ENCODE peak calls at places on chromosomes 4 and X, in nine cellular contexts. Q is fibroblast of mammary gland, G is epithelial cell of esophagus, H is MCF 10A, S is GM23338, L is lower lobe of right lung, P is fibroblast of lung, B is body of pancreas, N is neural crest cell. T is an unnamed sample.

GRCh38 chr4:188246488-188246887 is 107.2 kb downstream of the TRIML1 start:
- DNase-seq in L (no peak), P (peak), Q (peak), B (no peak), S (peak), H (peak), N (no peak), G (no peak), T (no peak)

GRCh38 chrX:21972721-21973120 is 32.2 kb downstream of the SMS start:
- DNase-seq in G (peak), S (peak), B (no peak), H (no peak), N (no peak), P (peak), L (no peak), Q (peak), T (no peak)

GRCh38 chrX:24981030-24981429 is 34.7 kb downstream of the ARX start:
- DNase-seq in L (no peak), H (no peak), G (no peak), S (no peak), B (no peak), Q (no peak), P (no peak), N (no peak), T (no peak)

GRCh38 chrX:46770817-46771163 is 11.9 kb upstream of the SLC9A7 start:
- DNase-seq in P (peak), Q (peak), S (no peak), N (no peak), H (peak), G (peak), B (no peak), L (no peak), T (no peak)

GRCh38 chr4:76690091-76690905 is 207.6 kb downstream of the SOWAHB start:
- DNase-seq in G (peak), Q (no peak), N (no peak), H (peak), L (no peak), B (peak), S (peak), P (peak), T (no peak)

GRCh38 chrX:83845397-83845796 is 15.5 kb upstream of the CYLC1 start:
- DNase-seq in S (peak), H (peak), G (peak), Q (peak), P (peak), L (no peak), B (peak), N (no peak), T (no peak)

GRCh38 chr4:8549352-8549931 is 30.8 kb upstream of the GPR78 start:
- DNase-seq in L (no peak), G (no peak), S (no peak), B (no peak), H (no peak), N (no peak), Q (no peak), P (no peak), T (no peak)

GRCh38 chr4:15542795-15543194 is 73.1 kb downstream of the CC2D2A start:
- DNase-seq in Q (no peak), S (peak), N (no peak), H (no peak), G (no peak), B (peak), P (no peak), L (no peak), T (no peak)

GRCh38 chrX:46873746-46874145 is 36.9 kb downstream of the RP2 start:
- DNase-seq in G (peak), L (no peak), B (no peak), N (no peak), Q (no peak), S (peak), H (peak), P (no peak), T (no peak)

GRCh38 chrX:12497832-12498591 is 293.2 kb upstream of the PRPS2 start:
- DNase-seq in P (no peak), S (peak), Q (no peak), B (peak), N (peak), L (no peak), G (no peak), H (peak), T (no peak)
- TF ChIP-seq CTCF in P (no peak), S (peak), Q (peak), B (no peak), N (peak), L (peak), G (peak), H (no peak), T (peak)

GRCh38 chrX:50448565-50448964 is 22.1 kb downstream of the DGKK start:
- DNase-seq in N (no peak), Q (peak), P (no peak), H (peak), S (peak), L (no peak), G (peak), B (no peak), T (no peak)
- TF ChIP-seq CTCF in N (no peak), Q (peak), P (no peak), H (no peak), S (peak), L (no peak), G (peak), B (no peak), T (no peak)

GRCh38 chr4:161704040-161704439 is 459.8 kb downstream of the FSTL5 start:
- DNase-seq in N (no peak), G (no peak), H (no peak), S (no peak), B (no peak), Q (no peak), P (no peak), L (no peak), T (no peak)

GRCh38 chr4:161704653-161705052 is 459.1 kb downstream of the FSTL5 start:
- DNase-seq in S (peak), B (no peak), L (no peak), H (no peak), N (no peak), G (no peak), P (no peak), Q (no peak), T (no peak)

GRCh38 chr4:161696957-161697356 is 466.8 kb downstream of the FSTL5 start:
- DNase-seq in L (no peak), S (peak), N (no peak), B (no peak), H (no peak), Q (no peak), G (peak), P (no peak), T (no peak)

GRCh38 chr4:161702287-161702686 is 461.5 kb downstream of the FSTL5 start:
- DNase-seq in L (no peak), H (no peak), N (no peak), G (no peak), P (no peak), Q (no peak), B (no peak), S (peak), T (no peak)
- TF ChIP-seq CTCF in L (no peak), H (no peak), N (peak), G (no peak), P (no peak), Q (no peak), B (no peak), S (peak), T (no peak)

GRCh38 chrX:54423161-54423888 is 16.9 kb upstream of the TSR2 start:
- DNase-seq in G (no peak), B (no peak), Q (no peak), L (no peak), S (peak), P (no peak), N (no peak), H (no peak), T (no peak)
- TF ChIP-seq CTCF in G (no peak), B (no peak), Q (no peak), L (no peak), S (peak), P (no peak), N (no peak), H (no peak), T (no peak)

GRCh38 chr4:1854752-1855151 is 1.2 kb downstream of the LETM1 start:
- DNase-seq in L (no peak), N (no peak), P (no peak), B (no peak), H (no peak), Q (no peak), G (no peak), S (no peak), T (no peak)

GRCh38 chr4:1856920-1857699 is 1.2 kb upstream of the LETM1 start:
- DNase-seq in B (peak), N (no peak), G (no peak), H (no peak), Q (peak), S (no peak), P (no peak), L (no peak), T (no peak)

GRCh38 chr4:1857931-1858330 is 2.0 kb upstream of the LETM1 start:
- DNase-seq in S (no peak), Q (no peak), H (no peak), N (no peak), L (no peak), G (no peak), P (no peak), B (no peak), T (no peak)

GRCh38 chr4:1855334-1856070 is 454 bp downstream of the LETM1 start:
- DNase-seq in B (peak), Q (no peak), N (no peak), L (peak), G (peak), P (no peak), S (no peak), H (no peak), T (peak)

DNA sequence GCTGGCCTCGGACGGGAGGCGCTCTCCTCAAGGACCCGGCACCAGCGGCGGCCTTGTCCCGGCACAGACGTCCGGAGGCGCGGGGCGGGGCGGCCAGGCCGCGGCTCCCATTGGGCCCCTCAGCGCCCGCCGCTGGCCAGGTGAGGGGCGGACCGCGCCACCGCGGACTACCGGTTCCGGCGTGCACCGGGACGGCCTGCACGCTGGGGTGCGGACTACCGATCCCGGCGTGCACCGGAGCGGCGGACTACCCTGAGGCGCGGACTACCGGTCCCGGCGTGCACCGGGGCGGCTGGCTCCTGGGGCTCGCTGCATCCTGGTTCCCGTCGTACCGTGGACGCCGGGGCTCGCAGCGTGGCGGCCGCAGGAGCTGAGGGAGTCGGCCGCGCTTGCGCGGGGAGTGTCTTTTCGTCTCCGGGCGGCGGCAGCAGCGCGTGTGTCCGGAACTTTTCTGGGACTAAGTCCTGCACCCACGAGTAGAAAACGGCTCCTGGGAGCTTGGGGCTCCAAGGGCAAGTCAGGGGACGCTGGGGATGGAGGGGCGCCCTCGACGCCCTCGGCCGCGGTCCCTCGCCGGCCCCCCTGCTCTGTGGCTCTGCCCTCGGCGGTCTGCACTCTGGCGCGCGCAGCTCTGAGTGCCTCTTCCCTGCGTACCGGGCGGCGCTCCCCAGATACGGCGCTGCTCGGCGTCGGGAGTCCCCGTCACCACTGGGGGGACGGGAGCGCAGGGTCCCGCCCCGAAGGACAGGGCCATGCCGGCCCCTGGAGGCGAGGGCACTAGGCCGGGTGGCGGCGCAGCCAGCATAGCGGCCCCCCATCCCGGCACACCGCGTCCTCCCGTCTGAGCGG is at the start of gene LETM1:
- DNase-seq in B (peak), H (peak), N (peak), Q (peak), P (peak), L (peak), S (peak), G (peak), T (peak)
- TF ChIP-seq CTCF in B (peak), H (peak), N (peak), Q (no peak), P (no peak), L (peak), S (no peak), G (no peak), T (no peak)

GRCh38 chrX:148535639-148536038 is 35.2 kb downstream of the AFF2 start:
- DNase-seq in Q (no peak), B (no peak), H (peak), L (no peak), N (no peak), S (no peak), P (no peak), G (peak), T (no peak)

GRCh38 chrX:148530464-148531077 is 30.2 kb downstream of the AFF2 start:
- DNase-seq in Q (peak), S (peak), N (peak), G (peak), L (no peak), H (peak), B (peak), P (peak), T (no peak)
- TF ChIP-seq CTCF in Q (peak), S (no peak), N (peak), G (peak), L (peak), H (peak), B (peak), P (peak), T (peak)

DNA sequence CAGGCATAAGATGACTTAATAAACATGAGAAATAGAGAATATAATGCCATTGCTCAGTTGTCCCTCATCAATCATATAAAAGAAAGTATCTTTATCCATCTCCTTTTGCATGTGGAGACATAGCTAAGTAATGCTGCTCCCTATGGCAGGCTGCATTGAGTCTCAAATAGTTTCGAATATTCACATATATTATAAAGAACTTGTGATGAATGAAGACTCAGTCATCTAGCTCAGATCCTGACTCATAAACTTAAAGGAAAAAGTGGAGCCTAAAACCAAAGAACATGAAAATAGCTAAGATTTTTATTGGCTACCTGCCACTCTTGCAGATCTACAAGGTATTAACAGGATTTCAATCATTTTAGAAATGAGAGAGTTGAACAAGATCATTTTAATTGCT is 11.7 kb upstream of the TLL1 start:
- DNase-seq in Q (no peak), B (no peak), N (no peak), L (no peak), P (no peak), S (no peak), G (peak), H (no peak), T (no peak)
- TF ChIP-seq CTCF in Q (no peak), B (no peak), N (no peak), L (no peak), P (no peak), S (no peak), G (no peak), H (no peak), T (no peak)

DNA sequence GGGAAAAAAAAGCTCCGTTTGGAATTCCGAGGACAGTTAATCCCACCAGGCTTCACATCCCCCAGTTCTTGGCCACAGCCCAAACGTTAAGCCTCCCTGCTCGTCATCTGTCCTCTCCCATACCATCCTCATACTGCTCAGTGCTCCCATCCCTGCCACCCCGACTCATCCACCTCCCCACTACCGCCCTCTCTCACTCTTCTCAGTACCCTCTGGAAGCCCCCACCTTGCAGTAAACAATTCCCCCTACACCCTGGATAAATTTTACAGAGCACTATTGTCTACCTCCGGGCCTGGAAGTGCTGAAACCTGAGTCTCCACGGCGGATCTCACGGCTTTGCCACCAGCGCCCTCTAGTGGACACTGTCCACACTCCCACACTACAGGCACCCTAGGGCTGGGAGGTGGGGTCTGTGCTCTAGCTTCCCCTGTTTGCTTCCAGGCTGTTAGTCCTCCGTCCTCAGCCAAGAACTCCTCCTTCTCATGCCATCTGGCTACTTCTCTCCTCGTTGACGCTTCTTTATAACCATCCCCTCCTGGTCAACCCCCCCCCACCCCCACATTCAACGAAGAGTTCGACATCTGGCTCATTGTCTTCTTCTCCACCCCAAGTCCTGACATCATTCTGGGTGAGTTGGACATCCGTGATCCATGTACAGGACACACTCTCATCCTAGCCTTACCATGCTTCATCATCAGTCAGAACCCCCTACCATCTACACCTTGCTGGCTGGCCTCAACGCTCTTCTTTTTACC is 54.5 kb downstream of the RTL9 start:
- DNase-seq in P (peak), N (peak), S (peak), B (peak), H (peak), L (peak), Q (peak), G (peak), T (peak)
- TF ChIP-seq CTCF in P (peak), N (peak), S (peak), B (peak), H (peak), L (peak), Q (peak), G (peak), T (peak)

GRCh38 chr4:7398788-7399432 is 35.8 kb downstream of the PSAPL1 start:
- DNase-seq in Q (no peak), N (no peak), H (no peak), G (no peak), S (no peak), P (no peak), B (no peak), L (no peak), T (peak)

GRCh38 chr4:7397206-7398103 is 37.3 kb downstream of the PSAPL1 start:
- DNase-seq in B (no peak), P (no peak), L (peak), H (peak), S (no peak), N (no peak), Q (no peak), G (peak), T (peak)

GRCh38 chr4:7396186-7396585 is 38.5 kb downstream of the PSAPL1 start:
- DNase-seq in N (no peak), P (no peak), S (no peak), L (no peak), G (no peak), B (no peak), Q (no peak), H (no peak), T (no peak)

GRCh38 chr4:7399433-7400234 is 35.1 kb downstream of the PSAPL1 start:
- DNase-seq in L (no peak), B (no peak), N (no peak), S (no peak), H (no peak), P (no peak), Q (no peak), G (no peak), T (no peak)

GRCh38 chr4:7398104-7398423 is 36.7 kb downstream of the PSAPL1 start:
- DNase-seq in S (no peak), B (peak), N (no peak), L (peak), H (peak), G (peak), Q (peak), P (peak), T (peak)
- TF ChIP-seq CTCF in S (no peak), B (peak), N (no peak), L (no peak), H (no peak), G (no peak), Q (no peak), P (no peak), T (no peak)

T was measured in mesothelial cell of epicardium.